ENCODE peak calls at places on chromosomes 12 and 14, in nine cellular contexts. One of them, this sample, is unnamed.

GRCh38 chr14:70845601-70846000 is 36.3 kb upstream of the MAP3K9 start:
- DNase-seq in psoas muscle: no peak
- DNase-seq in activated T-helper 1 cell treated with anti-CD3 and anti-CD28 coated beads, Interleukin-12 subunit alpha, Interleukin-12 subunit beta, Interleukin-2, Interleukin-4 antibody, amounts not matched to agents 30 ng/mL and 10 ng/mL and 1 ng/mL, durations not matched to agents 14 hours and 24 hours and 36 hours: no peak
- DNase-seq in heart right ventricle: no peak
- DNase-seq in right lobe of liver: no peak
- DNase-seq in activated CD4-positive, alpha-beta T cell treated with anti-CD3 and anti-CD28 coated beads, Interleukin-2, amount 50 U/mL, for 48 hours: no peak
- DNase-seq in GM04504: no peak
- DNase-seq in A673: no peak
- DNase-seq in testis: no peak
- DNase-seq in this sample: no peak

GRCh38 chr12:83389237-83389996 is 702.7 kb downstream of the TMTC2 start:
- DNase-seq in heart right ventricle: no peak
- DNase-seq in right lobe of liver: peak
- DNase-seq in psoas muscle: no peak
- DNase-seq in A673: peak
- DNase-seq in GM04504: no peak
- DNase-seq in activated T-helper 1 cell treated with anti-CD3 and anti-CD28 coated beads, Interleukin-12 subunit alpha, Interleukin-12 subunit beta, Interleukin-2, Interleukin-4 antibody, amounts not matched to agents 30 ng/mL and 10 ng/mL and 1 ng/mL, durations not matched to agents 14 hours and 24 hours and 36 hours: no peak
- DNase-seq in testis: peak
- DNase-seq in activated CD4-positive, alpha-beta T cell treated with anti-CD3 and anti-CD28 coated beads, Interleukin-2, amount 50 U/mL, for 48 hours: peak
- DNase-seq in this sample: no peak

GRCh38 chr12:94202245-94203180 is 54.1 kb downstream of the PLXNC1 start:
- DNase-seq in activated T-helper 1 cell treated with anti-CD3 and anti-CD28 coated beads, Interleukin-12 subunit alpha, Interleukin-12 subunit beta, Interleukin-2, Interleukin-4 antibody, amounts not matched to agents 30 ng/mL and 10 ng/mL and 1 ng/mL, durations not matched to agents 14 hours and 24 hours and 36 hours: no peak
- DNase-seq in activated CD4-positive, alpha-beta T cell treated with anti-CD3 and anti-CD28 coated beads, Interleukin-2, amount 50 U/mL, for 48 hours: no peak
- DNase-seq in right lobe of liver: no peak
- DNase-seq in GM04504: no peak
- DNase-seq in psoas muscle: no peak
- DNase-seq in heart right ventricle: no peak
- DNase-seq in testis: no peak
- DNase-seq in A673: no peak
- DNase-seq in this sample: no peak

GRCh38 chr12:112875608-112876007 is 31.2 kb upstream of the OAS1 start:
- DNase-seq in A673: no peak
- DNase-seq in right lobe of liver: no peak
- DNase-seq in GM04504: no peak
- DNase-seq in psoas muscle: no peak
- DNase-seq in heart right ventricle: no peak
- DNase-seq in activated T-helper 1 cell treated with anti-CD3 and anti-CD28 coated beads, Interleukin-12 subunit alpha, Interleukin-12 subunit beta, Interleukin-2, Interleukin-4 antibody, amounts not matched to agents 30 ng/mL and 10 ng/mL and 1 ng/mL, durations not matched to agents 14 hours and 24 hours and 36 hours: no peak
- DNase-seq in activated CD4-positive, alpha-beta T cell treated with anti-CD3 and anti-CD28 coated beads, Interleukin-2, amount 50 U/mL, for 48 hours: no peak
- DNase-seq in testis: no peak
- DNase-seq in this sample: no peak

GRCh38 chr14:99649643-99650042 is 4.7 kb downstream of the HHIPL1 start:
- DNase-seq in right lobe of liver: no peak
- DNase-seq in activated CD4-positive, alpha-beta T cell treated with anti-CD3 and anti-CD28 coated beads, Interleukin-2, amount 50 U/mL, for 48 hours: no peak
- DNase-seq in activated T-helper 1 cell treated with anti-CD3 and anti-CD28 coated beads, Interleukin-12 subunit alpha, Interleukin-12 subunit beta, Interleukin-2, Interleukin-4 antibody, amounts not matched to agents 30 ng/mL and 10 ng/mL and 1 ng/mL, durations not matched to agents 14 hours and 24 hours and 36 hours: no peak
- DNase-seq in testis: no peak
- DNase-seq in psoas muscle: no peak
- DNase-seq in A673: no peak
- DNase-seq in GM04504: no peak
- DNase-seq in heart right ventricle: no peak
- DNase-seq in this sample: no peak

GRCh38 chr12:50825372-50825838 is 17.3 kb upstream of the TMPRSS12 start:
- DNase-seq in psoas muscle: no peak
- DNase-seq in right lobe of liver: no peak
- DNase-seq in A673: peak
- DNase-seq in GM04504: peak
- DNase-seq in activated T-helper 1 cell treated with anti-CD3 and anti-CD28 coated beads, Interleukin-12 subunit alpha, Interleukin-12 subunit beta, Interleukin-2, Interleukin-4 antibody, amounts not matched to agents 30 ng/mL and 10 ng/mL and 1 ng/mL, durations not matched to agents 14 hours and 24 hours and 36 hours: no peak
- DNase-seq in testis: no peak
- DNase-seq in heart right ventricle: no peak
- DNase-seq in activated CD4-positive, alpha-beta T cell treated with anti-CD3 and anti-CD28 coated beads, Interleukin-2, amount 50 U/mL, for 48 hours: no peak
- DNase-seq in this sample: peak

GRCh38 chr12:70254846-70255245 is 11.6 kb downstream of the CNOT2 start:
- DNase-seq in GM04504: no peak
- DNase-seq in activated T-helper 1 cell treated with anti-CD3 and anti-CD28 coated beads, Interleukin-12 subunit alpha, Interleukin-12 subunit beta, Interleukin-2, Interleukin-4 antibody, amounts not matched to agents 30 ng/mL and 10 ng/mL and 1 ng/mL, durations not matched to agents 14 hours and 24 hours and 36 hours: no peak
- DNase-seq in heart right ventricle: no peak
- DNase-seq in psoas muscle: no peak
- DNase-seq in A673: no peak
- DNase-seq in right lobe of liver: no peak
- DNase-seq in testis: no peak
- DNase-seq in activated CD4-positive, alpha-beta T cell treated with anti-CD3 and anti-CD28 coated beads, Interleukin-2, amount 50 U/mL, for 48 hours: no peak
- DNase-seq in this sample: no peak

GRCh38 chr12:105031061-105031807 is 45.1 kb downstream of the NOPCHAP1 start:
- DNase-seq in heart right ventricle: no peak
- DNase-seq in activated CD4-positive, alpha-beta T cell treated with anti-CD3 and anti-CD28 coated beads, Interleukin-2, amount 50 U/mL, for 48 hours: no peak
- DNase-seq in A673: no peak
- DNase-seq in activated T-helper 1 cell treated with anti-CD3 and anti-CD28 coated beads, Interleukin-12 subunit alpha, Interleukin-12 subunit beta, Interleukin-2, Interleukin-4 antibody, amounts not matched to agents 30 ng/mL and 10 ng/mL and 1 ng/mL, durations not matched to agents 14 hours and 24 hours and 36 hours: no peak
- DNase-seq in testis: no peak
- DNase-seq in GM04504: no peak
- DNase-seq in psoas muscle: no peak
- DNase-seq in right lobe of liver: no peak
- DNase-seq in this sample: no peak

GRCh38 chr12:108722463-108722862 is 8.9 kb downstream of the CORO1C start:
- DNase-seq in activated CD4-positive, alpha-beta T cell treated with anti-CD3 and anti-CD28 coated beads, Interleukin-2, amount 50 U/mL, for 48 hours: no peak
- DNase-seq in right lobe of liver: no peak
- DNase-seq in GM04504: no peak
- DNase-seq in heart right ventricle: no peak
- DNase-seq in activated T-helper 1 cell treated with anti-CD3 and anti-CD28 coated beads, Interleukin-12 subunit alpha, Interleukin-12 subunit beta, Interleukin-2, Interleukin-4 antibody, amounts not matched to agents 30 ng/mL and 10 ng/mL and 1 ng/mL, durations not matched to agents 14 hours and 24 hours and 36 hours: no peak
- DNase-seq in A673: no peak
- DNase-seq in psoas muscle: no peak
- DNase-seq in testis: no peak
- DNase-seq in this sample: no peak

GRCh38 chr12:12534134-12534866 is 28.4 kb downstream of the DUSP16 start:
- DNase-seq in activated CD4-positive, alpha-beta T cell treated with anti-CD3 and anti-CD28 coated beads, Interleukin-2, amount 50 U/mL, for 48 hours: no peak
- DNase-seq in activated T-helper 1 cell treated with anti-CD3 and anti-CD28 coated beads, Interleukin-12 subunit alpha, Interleukin-12 subunit beta, Interleukin-2, Interleukin-4 antibody, amounts not matched to agents 30 ng/mL and 10 ng/mL and 1 ng/mL, durations not matched to agents 14 hours and 24 hours and 36 hours: no peak
- DNase-seq in heart right ventricle: peak
- DNase-seq in A673: no peak
- DNase-seq in psoas muscle: no peak
- DNase-seq in right lobe of liver: no peak
- DNase-seq in testis: peak
- DNase-seq in GM04504: no peak
- DNase-seq in this sample: no peak

GRCh38 chr12:4444031-4444430 is 1.6 kb downstream of the FGF6 start:
- DNase-seq in A673: no peak
- DNase-seq in GM04504: no peak
- DNase-seq in heart right ventricle: no peak
- DNase-seq in activated CD4-positive, alpha-beta T cell treated with anti-CD3 and anti-CD28 coated beads, Interleukin-2, amount 50 U/mL, for 48 hours: no peak
- DNase-seq in testis: no peak
- DNase-seq in psoas muscle: no peak
- DNase-seq in activated T-helper 1 cell treated with anti-CD3 and anti-CD28 coated beads, Interleukin-12 subunit alpha, Interleukin-12 subunit beta, Interleukin-2, Interleukin-4 antibody, amounts not matched to agents 30 ng/mL and 10 ng/mL and 1 ng/mL, durations not matched to agents 14 hours and 24 hours and 36 hours: no peak
- DNase-seq in right lobe of liver: no peak
- DNase-seq in this sample: no peak

GRCh38 chr12:93880853-93881522 is 203.8 kb downstream of the CRADD start:
- DNase-seq in A673: no peak
- DNase-seq in right lobe of liver: no peak
- DNase-seq in psoas muscle: no peak
- DNase-seq in heart right ventricle: no peak
- DNase-seq in activated T-helper 1 cell treated with anti-CD3 and anti-CD28 coated beads, Interleukin-12 subunit alpha, Interleukin-12 subunit beta, Interleukin-2, Interleukin-4 antibody, amounts not matched to agents 30 ng/mL and 10 ng/mL and 1 ng/mL, durations not matched to agents 14 hours and 24 hours and 36 hours: peak
- DNase-seq in GM04504: no peak
- DNase-seq in activated CD4-positive, alpha-beta T cell treated with anti-CD3 and anti-CD28 coated beads, Interleukin-2, amount 50 U/mL, for 48 hours: no peak
- DNase-seq in testis: no peak
- DNase-seq in this sample: no peak

GRCh38 chr12:124620606-124621295 is 53.3 kb upstream of the NCOR2 start:
- DNase-seq in A673: no peak
- DNase-seq in heart right ventricle: no peak
- DNase-seq in activated T-helper 1 cell treated with anti-CD3 and anti-CD28 coated beads, Interleukin-12 subunit alpha, Interleukin-12 subunit beta, Interleukin-2, Interleukin-4 antibody, amounts not matched to agents 30 ng/mL and 10 ng/mL and 1 ng/mL, durations not matched to agents 14 hours and 24 hours and 36 hours: no peak
- DNase-seq in right lobe of liver: no peak
- DNase-seq in psoas muscle: no peak
- DNase-seq in activated CD4-positive, alpha-beta T cell treated with anti-CD3 and anti-CD28 coated beads, Interleukin-2, amount 50 U/mL, for 48 hours: no peak
- DNase-seq in GM04504: no peak
- DNase-seq in testis: no peak
- DNase-seq in this sample: peak

GRCh38 chr12:107322063-107322462 is 228.7 kb upstream of the CRY1 start:
- DNase-seq in right lobe of liver: no peak
- DNase-seq in testis: no peak
- DNase-seq in heart right ventricle: no peak
- DNase-seq in activated CD4-positive, alpha-beta T cell treated with anti-CD3 and anti-CD28 coated beads, Interleukin-2, amount 50 U/mL, for 48 hours: peak
- DNase-seq in activated T-helper 1 cell treated with anti-CD3 and anti-CD28 coated beads, Interleukin-12 subunit alpha, Interleukin-12 subunit beta, Interleukin-2, Interleukin-4 antibody, amounts not matched to agents 30 ng/mL and 10 ng/mL and 1 ng/mL, durations not matched to agents 14 hours and 24 hours and 36 hours: peak
- DNase-seq in A673: no peak
- DNase-seq in GM04504: no peak
- DNase-seq in psoas muscle: no peak
- DNase-seq in this sample: no peak

GRCh38 chr12:104181313-104181712 is 34.3 kb upstream of the TXNRD1 start:
- DNase-seq in activated CD4-positive, alpha-beta T cell treated with anti-CD3 and anti-CD28 coated beads, Interleukin-2, amount 50 U/mL, for 48 hours: no peak
- DNase-seq in activated T-helper 1 cell treated with anti-CD3 and anti-CD28 coated beads, Interleukin-12 subunit alpha, Interleukin-12 subunit beta, Interleukin-2, Interleukin-4 antibody, amounts not matched to agents 30 ng/mL and 10 ng/mL and 1 ng/mL, durations not matched to agents 14 hours and 24 hours and 36 hours: no peak
- DNase-seq in A673: no peak
- DNase-seq in testis: no peak
- DNase-seq in right lobe of liver: no peak
- DNase-seq in GM04504: no peak
- DNase-seq in psoas muscle: no peak
- DNase-seq in heart right ventricle: no peak
- DNase-seq in this sample: no peak

GRCh38 chr14:31867570-31867969 is 209.5 kb upstream of the ARHGAP5 start:
- DNase-seq in GM04504: no peak
- DNase-seq in psoas muscle: no peak
- DNase-seq in activated T-helper 1 cell treated with anti-CD3 and anti-CD28 coated beads, Interleukin-12 subunit alpha, Interleukin-12 subunit beta, Interleukin-2, Interleukin-4 antibody, amounts not matched to agents 30 ng/mL and 10 ng/mL and 1 ng/mL, durations not matched to agents 14 hours and 24 hours and 36 hours: no peak
- DNase-seq in right lobe of liver: no peak
- DNase-seq in heart right ventricle: no peak
- DNase-seq in A673: no peak
- DNase-seq in testis: no peak
- DNase-seq in activated CD4-positive, alpha-beta T cell treated with anti-CD3 and anti-CD28 coated beads, Interleukin-2, amount 50 U/mL, for 48 hours: no peak
- DNase-seq in this sample: no peak

GRCh38 chr12:119444462-119445044 is 110.0 kb downstream of the CCDC60 start:
- DNase-seq in psoas muscle: peak
- DNase-seq in activated T-helper 1 cell treated with anti-CD3 and anti-CD28 coated beads, Interleukin-12 subunit alpha, Interleukin-12 subunit beta, Interleukin-2, Interleukin-4 antibody, amounts not matched to agents 30 ng/mL and 10 ng/mL and 1 ng/mL, durations not matched to agents 14 hours and 24 hours and 36 hours: peak
- DNase-seq in activated CD4-positive, alpha-beta T cell treated with anti-CD3 and anti-CD28 coated beads, Interleukin-2, amount 50 U/mL, for 48 hours: peak
- DNase-seq in heart right ventricle: peak
- DNase-seq in A673: peak
- DNase-seq in testis: peak
- DNase-seq in right lobe of liver: peak
- DNase-seq in GM04504: no peak
- DNase-seq in this sample: no peak

GRCh38 chr14:93720981-93721483 is 67.3 kb downstream of the PRIMA1 start:
- DNase-seq in psoas muscle: no peak
- DNase-seq in activated CD4-positive, alpha-beta T cell treated with anti-CD3 and anti-CD28 coated beads, Interleukin-2, amount 50 U/mL, for 48 hours: no peak
- DNase-seq in A673: no peak
- DNase-seq in testis: no peak
- DNase-seq in activated T-helper 1 cell treated with anti-CD3 and anti-CD28 coated beads, Interleukin-12 subunit alpha, Interleukin-12 subunit beta, Interleukin-2, Interleukin-4 antibody, amounts not matched to agents 30 ng/mL and 10 ng/mL and 1 ng/mL, durations not matched to agents 14 hours and 24 hours and 36 hours: no peak
- DNase-seq in heart right ventricle: no peak
- DNase-seq in right lobe of liver: no peak
- DNase-seq in GM04504: no peak
- DNase-seq in this sample: no peak

GRCh38 chr12:39912211-39912980 is 193.5 kb downstream of the SLC2A13 start:
- DNase-seq in right lobe of liver: peak
- DNase-seq in GM04504: no peak
- DNase-seq in testis: no peak
- DNase-seq in psoas muscle: no peak
- DNase-seq in heart right ventricle: peak
- DNase-seq in activated T-helper 1 cell treated with anti-CD3 and anti-CD28 coated beads, Interleukin-12 subunit alpha, Interleukin-12 subunit beta, Interleukin-2, Interleukin-4 antibody, amounts not matched to agents 30 ng/mL and 10 ng/mL and 1 ng/mL, durations not matched to agents 14 hours and 24 hours and 36 hours: no peak
- DNase-seq in activated CD4-positive, alpha-beta T cell treated with anti-CD3 and anti-CD28 coated beads, Interleukin-2, amount 50 U/mL, for 48 hours: no peak
- DNase-seq in A673: no peak
- DNase-seq in this sample: no peak

GRCh38 chr14:95424533-95424932 is 91.9 kb downstream of the SYNE3 start:
- DNase-seq in heart right ventricle: no peak
- DNase-seq in activated CD4-positive, alpha-beta T cell treated with anti-CD3 and anti-CD28 coated beads, Interleukin-2, amount 50 U/mL, for 48 hours: no peak
- DNase-seq in right lobe of liver: no peak
- DNase-seq in psoas muscle: no peak
- DNase-seq in A673: no peak
- DNase-seq in activated T-helper 1 cell treated with anti-CD3 and anti-CD28 coated beads, Interleukin-12 subunit alpha, Interleukin-12 subunit beta, Interleukin-2, Interleukin-4 antibody, amounts not matched to agents 30 ng/mL and 10 ng/mL and 1 ng/mL, durations not matched to agents 14 hours and 24 hours and 36 hours: no peak
- DNase-seq in testis: peak
- DNase-seq in GM04504: no peak
- DNase-seq in this sample: no peak

GRCh38 chr14:68458840-68459469 is 333.9 kb downstream of the ZFP36L1 start:
- DNase-seq in activated CD4-positive, alpha-beta T cell treated with anti-CD3 and anti-CD28 coated beads, Interleukin-2, amount 50 U/mL, for 48 hours: no peak
- DNase-seq in heart right ventricle: peak
- DNase-seq in A673: peak
- DNase-seq in psoas muscle: peak
- DNase-seq in right lobe of liver: peak
- DNase-seq in testis: no peak
- DNase-seq in GM04504: peak
- DNase-seq in activated T-helper 1 cell treated with anti-CD3 and anti-CD28 coated beads, Interleukin-12 subunit alpha, Interleukin-12 subunit beta, Interleukin-2, Interleukin-4 antibody, amounts not matched to agents 30 ng/mL and 10 ng/mL and 1 ng/mL, durations not matched to agents 14 hours and 24 hours and 36 hours: no peak
- DNase-seq in this sample: peak

This sample was measured in BJ.